ENCODE peak calls at places on chromosomes 3 and 15, in nine cellular contexts. One of them, this sample, is unnamed.
A peak's percentile ranks its signal among the peaks of the same experiment; 100 is the strongest.

GRCh38 chr15:34737379-34737928 is 17.3 kb downstream of the GJD2 start:
- DNase-seq in upper lobe of left lung: no peak
- DNase-seq in stimulated activated CD8-positive, alpha-beta memory T cell treated with anti-CD3 and anti-CD28 coated beads, Interleukin-7, amount 100 ng/mL, for 1 hour: no peak
- DNase-seq in KBM-7: no peak
- DNase-seq in stimulated activated CD4-positive, alpha-beta T cell treated with anti-CD3 and anti-CD28 coated beads, Interleukin-4, amount 100 ng/mL, for 24 hours: no peak
- DNase-seq in hippocampal formation: no peak
- DNase-seq in A549: no peak
- DNase-seq in pancreas: no peak
- DNase-seq in NCI-H2171 treated with DMSO at 0.1 percent for 48 hours: peak; percentile 37
- DNase-seq in this sample: no peak

GRCh38 chr3:194690501-194691372 is 5.1 kb downstream of the FAM43A start:
- DNase-seq in upper lobe of left lung: no peak
- DNase-seq in stimulated activated CD8-positive, alpha-beta memory T cell treated with anti-CD3 and anti-CD28 coated beads, Interleukin-7, amount 100 ng/mL, for 1 hour: no peak
- DNase-seq in KBM-7: peak; percentile 43
- DNase-seq in stimulated activated CD4-positive, alpha-beta T cell treated with anti-CD3 and anti-CD28 coated beads, Interleukin-4, amount 100 ng/mL, for 24 hours: no peak
- DNase-seq in hippocampal formation: no peak
- DNase-seq in A549: no peak
- DNase-seq in pancreas: no peak
- DNase-seq in NCI-H2171 treated with DMSO at 0.1 percent for 48 hours: peak; percentile 95
- DNase-seq in this sample: no peak

GRCh38 chr3:45715945-45716344 is 26.7 kb downstream of the SACM1L start:
- DNase-seq in upper lobe of left lung: no peak
- DNase-seq in stimulated activated CD8-positive, alpha-beta memory T cell treated with anti-CD3 and anti-CD28 coated beads, Interleukin-7, amount 100 ng/mL, for 1 hour: no peak
- DNase-seq in KBM-7: no peak
- DNase-seq in stimulated activated CD4-positive, alpha-beta T cell treated with anti-CD3 and anti-CD28 coated beads, Interleukin-4, amount 100 ng/mL, for 24 hours: no peak
- DNase-seq in hippocampal formation: no peak
- DNase-seq in A549: no peak
- DNase-seq in pancreas: no peak
- DNase-seq in NCI-H2171 treated with DMSO at 0.1 percent for 48 hours: no peak
- DNase-seq in this sample: no peak

GRCh38 chr15:99703603-99704443 is 29.4 kb downstream of the LYSMD4 start:
- DNase-seq in upper lobe of left lung: no peak
- DNase-seq in stimulated activated CD8-positive, alpha-beta memory T cell treated with anti-CD3 and anti-CD28 coated beads, Interleukin-7, amount 100 ng/mL, for 1 hour: no peak
- DNase-seq in KBM-7: peak; percentile 74
- DNase-seq in stimulated activated CD4-positive, alpha-beta T cell treated with anti-CD3 and anti-CD28 coated beads, Interleukin-4, amount 100 ng/mL, for 24 hours: no peak
- DNase-seq in hippocampal formation: no peak
- DNase-seq in A549: peak; percentile 62
- DNase-seq in pancreas: no peak
- DNase-seq in NCI-H2171 treated with DMSO at 0.1 percent for 48 hours: peak; percentile 36
- DNase-seq in this sample: no peak

GRCh38 chr3:141876381-141876890 is at the start of gene ATP1B3:
- DNase-seq in upper lobe of left lung: peak; percentile 83
- DNase-seq in stimulated activated CD8-positive, alpha-beta memory T cell treated with anti-CD3 and anti-CD28 coated beads, Interleukin-7, amount 100 ng/mL, for 1 hour: peak; percentile 65
- DNase-seq in KBM-7: peak; percentile 76
- DNase-seq in stimulated activated CD4-positive, alpha-beta T cell treated with anti-CD3 and anti-CD28 coated beads, Interleukin-4, amount 100 ng/mL, for 24 hours: peak; percentile 85
- DNase-seq in hippocampal formation: peak; percentile 77
- DNase-seq in A549: peak; percentile 71
- DNase-seq in pancreas: peak; percentile 85
- DNase-seq in NCI-H2171 treated with DMSO at 0.1 percent for 48 hours: peak; percentile 80
- DNase-seq in this sample: peak; percentile 30

GRCh38 chr3:63724987-63725386 is 72.5 kb downstream of the SNTN start:
- DNase-seq in upper lobe of left lung: peak; percentile 23
- DNase-seq in stimulated activated CD8-positive, alpha-beta memory T cell treated with anti-CD3 and anti-CD28 coated beads, Interleukin-7, amount 100 ng/mL, for 1 hour: no peak
- DNase-seq in KBM-7: no peak
- DNase-seq in stimulated activated CD4-positive, alpha-beta T cell treated with anti-CD3 and anti-CD28 coated beads, Interleukin-4, amount 100 ng/mL, for 24 hours: no peak
- DNase-seq in hippocampal formation: no peak
- DNase-seq in A549: peak; percentile 1
- DNase-seq in pancreas: peak; percentile 18
- DNase-seq in NCI-H2171 treated with DMSO at 0.1 percent for 48 hours: no peak
- DNase-seq in this sample: no peak

GRCh38 chr3:12969487-12969886 is 103.7 kb downstream of the IQSEC1 start:
- DNase-seq in upper lobe of left lung: no peak
- DNase-seq in stimulated activated CD8-positive, alpha-beta memory T cell treated with anti-CD3 and anti-CD28 coated beads, Interleukin-7, amount 100 ng/mL, for 1 hour: no peak
- DNase-seq in KBM-7: no peak
- DNase-seq in stimulated activated CD4-positive, alpha-beta T cell treated with anti-CD3 and anti-CD28 coated beads, Interleukin-4, amount 100 ng/mL, for 24 hours: no peak
- DNase-seq in hippocampal formation: no peak
- DNase-seq in A549: no peak
- DNase-seq in pancreas: no peak
- DNase-seq in NCI-H2171 treated with DMSO at 0.1 percent for 48 hours: no peak
- DNase-seq in this sample: no peak

GRCh38 chr3:158912621-158913020 is 110.8 kb downstream of the MFSD1 start:
- DNase-seq in upper lobe of left lung: no peak
- DNase-seq in stimulated activated CD8-positive, alpha-beta memory T cell treated with anti-CD3 and anti-CD28 coated beads, Interleukin-7, amount 100 ng/mL, for 1 hour: no peak
- DNase-seq in KBM-7: no peak
- DNase-seq in stimulated activated CD4-positive, alpha-beta T cell treated with anti-CD3 and anti-CD28 coated beads, Interleukin-4, amount 100 ng/mL, for 24 hours: no peak
- DNase-seq in hippocampal formation: no peak
- DNase-seq in A549: no peak
- DNase-seq in pancreas: no peak
- DNase-seq in NCI-H2171 treated with DMSO at 0.1 percent for 48 hours: no peak
- DNase-seq in this sample: no peak

GRCh38 chr3:100463002-100463401 is 29.4 kb upstream of the TMEM45A start:
- DNase-seq in upper lobe of left lung: no peak
- DNase-seq in stimulated activated CD8-positive, alpha-beta memory T cell treated with anti-CD3 and anti-CD28 coated beads, Interleukin-7, amount 100 ng/mL, for 1 hour: no peak
- DNase-seq in KBM-7: peak; percentile 53
- DNase-seq in stimulated activated CD4-positive, alpha-beta T cell treated with anti-CD3 and anti-CD28 coated beads, Interleukin-4, amount 100 ng/mL, for 24 hours: no peak
- DNase-seq in hippocampal formation: no peak
- DNase-seq in A549: peak; percentile 53
- DNase-seq in pancreas: no peak
- DNase-seq in NCI-H2171 treated with DMSO at 0.1 percent for 48 hours: peak; percentile 52
- DNase-seq in this sample: no peak

GRCh38 chr3:78506038-78506437 is 1261.8 kb downstream of the ROBO1 start:
- DNase-seq in upper lobe of left lung: no peak
- DNase-seq in stimulated activated CD8-positive, alpha-beta memory T cell treated with anti-CD3 and anti-CD28 coated beads, Interleukin-7, amount 100 ng/mL, for 1 hour: no peak
- DNase-seq in KBM-7: no peak
- DNase-seq in stimulated activated CD4-positive, alpha-beta T cell treated with anti-CD3 and anti-CD28 coated beads, Interleukin-4, amount 100 ng/mL, for 24 hours: no peak
- DNase-seq in hippocampal formation: no peak
- DNase-seq in A549: no peak
- DNase-seq in pancreas: no peak
- DNase-seq in NCI-H2171 treated with DMSO at 0.1 percent for 48 hours: no peak
- DNase-seq in this sample: no peak

GRCh38 chr3:177960014-177960413 is 576.2 kb upstream of the KCNMB2 start:
- DNase-seq in upper lobe of left lung: no peak
- DNase-seq in stimulated activated CD8-positive, alpha-beta memory T cell treated with anti-CD3 and anti-CD28 coated beads, Interleukin-7, amount 100 ng/mL, for 1 hour: no peak
- DNase-seq in KBM-7: no peak
- DNase-seq in stimulated activated CD4-positive, alpha-beta T cell treated with anti-CD3 and anti-CD28 coated beads, Interleukin-4, amount 100 ng/mL, for 24 hours: no peak
- DNase-seq in hippocampal formation: no peak
- DNase-seq in A549: no peak
- DNase-seq in pancreas: no peak
- DNase-seq in NCI-H2171 treated with DMSO at 0.1 percent for 48 hours: no peak
- DNase-seq in this sample: no peak

GRCh38 chr3:64684715-64685261 is 3.0 kb downstream of the ADAMTS9 start:
- DNase-seq in upper lobe of left lung: peak; percentile 43
- DNase-seq in stimulated activated CD8-positive, alpha-beta memory T cell treated with anti-CD3 and anti-CD28 coated beads, Interleukin-7, amount 100 ng/mL, for 1 hour: no peak
- DNase-seq in KBM-7: no peak
- DNase-seq in stimulated activated CD4-positive, alpha-beta T cell treated with anti-CD3 and anti-CD28 coated beads, Interleukin-4, amount 100 ng/mL, for 24 hours: no peak
- DNase-seq in hippocampal formation: no peak
- DNase-seq in A549: no peak
- DNase-seq in pancreas: peak; percentile 34
- DNase-seq in NCI-H2171 treated with DMSO at 0.1 percent for 48 hours: no peak
- DNase-seq in this sample: no peak

GRCh38 chr3:59442056-59442455 is 392.2 kb upstream of the CFAP20DC start:
- DNase-seq in upper lobe of left lung: no peak
- DNase-seq in stimulated activated CD8-positive, alpha-beta memory T cell treated with anti-CD3 and anti-CD28 coated beads, Interleukin-7, amount 100 ng/mL, for 1 hour: no peak
- DNase-seq in KBM-7: no peak
- DNase-seq in stimulated activated CD4-positive, alpha-beta T cell treated with anti-CD3 and anti-CD28 coated beads, Interleukin-4, amount 100 ng/mL, for 24 hours: no peak
- DNase-seq in hippocampal formation: no peak
- DNase-seq in A549: no peak
- DNase-seq in pancreas: no peak
- DNase-seq in NCI-H2171 treated with DMSO at 0.1 percent for 48 hours: peak; percentile 39
- DNase-seq in this sample: no peak

GRCh38 chr3:58047806-58048205 is 39.6 kb downstream of the FLNB start:
- DNase-seq in upper lobe of left lung: no peak
- DNase-seq in stimulated activated CD8-positive, alpha-beta memory T cell treated with anti-CD3 and anti-CD28 coated beads, Interleukin-7, amount 100 ng/mL, for 1 hour: no peak
- DNase-seq in KBM-7: no peak
- DNase-seq in stimulated activated CD4-positive, alpha-beta T cell treated with anti-CD3 and anti-CD28 coated beads, Interleukin-4, amount 100 ng/mL, for 24 hours: no peak
- DNase-seq in hippocampal formation: no peak
- DNase-seq in A549: no peak
- DNase-seq in pancreas: no peak
- DNase-seq in NCI-H2171 treated with DMSO at 0.1 percent for 48 hours: no peak
- DNase-seq in this sample: no peak

GRCh38 chr3:112555535-112556170 is 6.1 kb downstream of the ATG3 start:
- DNase-seq in upper lobe of left lung: no peak
- DNase-seq in stimulated activated CD8-positive, alpha-beta memory T cell treated with anti-CD3 and anti-CD28 coated beads, Interleukin-7, amount 100 ng/mL, for 1 hour: no peak
- DNase-seq in KBM-7: no peak
- DNase-seq in stimulated activated CD4-positive, alpha-beta T cell treated with anti-CD3 and anti-CD28 coated beads, Interleukin-4, amount 100 ng/mL, for 24 hours: no peak
- DNase-seq in hippocampal formation: no peak
- DNase-seq in A549: no peak
- DNase-seq in pancreas: no peak
- DNase-seq in NCI-H2171 treated with DMSO at 0.1 percent for 48 hours: no peak
- DNase-seq in this sample: no peak

GRCh38 chr15:70466305-70466704 is 297.1 kb downstream of the UACA start:
- DNase-seq in upper lobe of left lung: no peak
- DNase-seq in stimulated activated CD8-positive, alpha-beta memory T cell treated with anti-CD3 and anti-CD28 coated beads, Interleukin-7, amount 100 ng/mL, for 1 hour: no peak
- DNase-seq in KBM-7: no peak
- DNase-seq in stimulated activated CD4-positive, alpha-beta T cell treated with anti-CD3 and anti-CD28 coated beads, Interleukin-4, amount 100 ng/mL, for 24 hours: no peak
- DNase-seq in hippocampal formation: no peak
- DNase-seq in A549: no peak
- DNase-seq in pancreas: no peak
- DNase-seq in NCI-H2171 treated with DMSO at 0.1 percent for 48 hours: peak; percentile 68
- DNase-seq in this sample: no peak

GRCh38 chr3:98914210-98915080 is 12.9 kb upstream of the DCBLD2 start:
- DNase-seq in upper lobe of left lung: no peak
- DNase-seq in stimulated activated CD8-positive, alpha-beta memory T cell treated with anti-CD3 and anti-CD28 coated beads, Interleukin-7, amount 100 ng/mL, for 1 hour: no peak
- DNase-seq in KBM-7: no peak
- DNase-seq in stimulated activated CD4-positive, alpha-beta T cell treated with anti-CD3 and anti-CD28 coated beads, Interleukin-4, amount 100 ng/mL, for 24 hours: no peak
- DNase-seq in hippocampal formation: no peak
- DNase-seq in A549: peak; percentile 65
- DNase-seq in pancreas: peak; percentile 28
- DNase-seq in NCI-H2171 treated with DMSO at 0.1 percent for 48 hours: peak; percentile 36
- DNase-seq in this sample: no peak

GRCh38 chr15:53210653-53211052 is 420.5 kb upstream of the ONECUT1 start:
- DNase-seq in upper lobe of left lung: no peak
- DNase-seq in stimulated activated CD8-positive, alpha-beta memory T cell treated with anti-CD3 and anti-CD28 coated beads, Interleukin-7, amount 100 ng/mL, for 1 hour: no peak
- DNase-seq in KBM-7: no peak
- DNase-seq in stimulated activated CD4-positive, alpha-beta T cell treated with anti-CD3 and anti-CD28 coated beads, Interleukin-4, amount 100 ng/mL, for 24 hours: no peak
- DNase-seq in hippocampal formation: no peak
- DNase-seq in A549: no peak
- DNase-seq in pancreas: no peak
- DNase-seq in NCI-H2171 treated with DMSO at 0.1 percent for 48 hours: no peak
- DNase-seq in this sample: no peak

GRCh38 chr15:40743921-40744809 is 10.9 kb downstream of the RMDN3 start:
- DNase-seq in upper lobe of left lung: peak; percentile 46
- DNase-seq in stimulated activated CD8-positive, alpha-beta memory T cell treated with anti-CD3 and anti-CD28 coated beads, Interleukin-7, amount 100 ng/mL, for 1 hour: peak; percentile 26
- DNase-seq in KBM-7: no peak
- DNase-seq in stimulated activated CD4-positive, alpha-beta T cell treated with anti-CD3 and anti-CD28 coated beads, Interleukin-4, amount 100 ng/mL, for 24 hours: peak; percentile 64
- DNase-seq in hippocampal formation: no peak
- DNase-seq in A549: no peak
- DNase-seq in pancreas: no peak
- DNase-seq in NCI-H2171 treated with DMSO at 0.1 percent for 48 hours: peak; percentile 73
- DNase-seq in this sample: no peak

GRCh38 chr3:113783463-113783862 is 36.6 kb downstream of the ATP6V1A start:
- DNase-seq in upper lobe of left lung: no peak
- DNase-seq in stimulated activated CD8-positive, alpha-beta memory T cell treated with anti-CD3 and anti-CD28 coated beads, Interleukin-7, amount 100 ng/mL, for 1 hour: no peak
- DNase-seq in KBM-7: peak; percentile 43
- DNase-seq in stimulated activated CD4-positive, alpha-beta T cell treated with anti-CD3 and anti-CD28 coated beads, Interleukin-4, amount 100 ng/mL, for 24 hours: no peak
- DNase-seq in hippocampal formation: no peak
- DNase-seq in A549: peak; percentile 3
- DNase-seq in pancreas: no peak
- DNase-seq in NCI-H2171 treated with DMSO at 0.1 percent for 48 hours: peak; percentile 26
- DNase-seq in this sample: no peak

GRCh38 chr3:16103472-16103871 is 71.0 kb upstream of the GALNT15 start:
- DNase-seq in upper lobe of left lung: no peak
- DNase-seq in stimulated activated CD8-positive, alpha-beta memory T cell treated with anti-CD3 and anti-CD28 coated beads, Interleukin-7, amount 100 ng/mL, for 1 hour: no peak
- DNase-seq in KBM-7: no peak
- DNase-seq in stimulated activated CD4-positive, alpha-beta T cell treated with anti-CD3 and anti-CD28 coated beads, Interleukin-4, amount 100 ng/mL, for 24 hours: no peak
- DNase-seq in hippocampal formation: no peak
- DNase-seq in A549: no peak
- DNase-seq in pancreas: no peak
- DNase-seq in NCI-H2171 treated with DMSO at 0.1 percent for 48 hours: no peak
- DNase-seq in this sample: no peak

This sample was measured in esophagus squamous epithelium.